ENCODE peak calls at places on chromosomes 4 and X, in eight cellular contexts. A is HepG2, E is HCT116, O is suprapubic skin, T is H1, R is sigmoid colon, S is transverse colon, L is stomach. M is an unnamed sample.

GRCh38 chr4:76624271-76624681 is 189.2 kb downstream of the SHROOM3 start:
- DNase-seq in A (no peak), T (no peak), L (no peak), R (peak), O (no peak), E (no peak), S (no peak), M (no peak)

GRCh38 chr4:7422098-7422897 is 12.4 kb downstream of the PSAPL1 start:
- DNase-seq in T (peak), E (no peak), A (no peak), S (peak), L (peak), O (peak), R (peak), M (no peak)

GRCh38 chrX:44483965-44484606 is 58.6 kb downstream of the FUNDC1 start:
- DNase-seq in E (no peak), S (no peak), L (no peak), T (no peak), R (no peak), O (no peak), A (no peak), M (no peak)

GRCh38 chr4:1365271-1366178 is 18.5 kb downstream of the UVSSA start:
- DNase-seq in O (no peak), L (peak), A (no peak), R (peak), S (peak), E (no peak), T (no peak), M (no peak)

GRCh38 chr4:61200195-61200990 is at the start of gene ADGRL3:
- DNase-seq in A (no peak), S (no peak), R (peak), L (no peak), T (peak), O (no peak), E (no peak), M (no peak)

GRCh38 chrX:49270249-49270921 is 792 bp downstream of the PPP1R3F start:
- DNase-seq in T (peak), A (no peak), S (no peak), L (no peak), O (no peak), R (no peak), E (no peak), M (no peak)

GRCh38 chr4:85760521-85760920 is 285.6 kb downstream of the ARHGAP24 start:
- DNase-seq in T (no peak), S (no peak), O (no peak), R (no peak), L (no peak), A (no peak), E (no peak), M (no peak)

GRCh38 chrX:153441981-153442380 is 3.9 kb downstream of the TREX2 start:
- DNase-seq in E (no peak), T (no peak), A (no peak), O (no peak), R (no peak), L (no peak), S (no peak), M (no peak)

GRCh38 chr4:8662776-8663175 is 70.2 kb downstream of the CPZ start:
- DNase-seq in L (no peak), E (no peak), A (no peak), T (no peak), S (no peak), O (no peak), R (peak), M (no peak)

GRCh38 chr4:108303488-108304177 is 134.9 kb upstream of the LEF1 start:
- DNase-seq in A (no peak), O (no peak), E (peak), L (no peak), T (no peak), R (no peak), S (no peak), M (no peak)

GRCh38 chr4:73127839-73128448 is 58.4 kb upstream of the COX18 start:
- DNase-seq in A (peak), R (no peak), T (no peak), S (no peak), E (no peak), L (no peak), O (no peak), M (no peak)

GRCh38 chrX:107758231-107758766 is 17.3 kb downstream of the TSC22D3 start:
- DNase-seq in O (no peak), T (no peak), A (no peak), R (no peak), E (no peak), S (no peak), L (no peak), M (no peak)

GRCh38 chr4:133865606-133866327 is 335.8 kb downstream of the PABPC4L start:
- DNase-seq in E (peak), O (no peak), A (peak), T (no peak), R (no peak), S (no peak), L (no peak), M (no peak)

GRCh38 chr4:112416464-112416863 is 99.5 kb downstream of the NEUROG2 start:
- DNase-seq in S (no peak), O (no peak), E (no peak), T (no peak), R (no peak), L (no peak), A (no peak), M (no peak)

GRCh38 chr4:7526491-7526890 is 91.8 kb upstream of the PSAPL1 start:
- DNase-seq in A (no peak), E (no peak), O (no peak), L (no peak), T (no peak), R (no peak), S (no peak), M (no peak)

GRCh38 chrX:42472727-42473126 is 305.2 kb downstream of the PPP1R2C start:
- DNase-seq in E (no peak), L (no peak), A (no peak), T (no peak), R (no peak), S (no peak), O (no peak), M (no peak)

GRCh38 chrX:7215842-7216241 is 67.9 kb upstream of the PUDP start:
- DNase-seq in R (no peak), E (no peak), T (no peak), L (no peak), O (no peak), A (no peak), S (no peak), M (no peak)

GRCh38 chrX:40318796-40319195 is 221.0 kb upstream of the BCOR start:
- DNase-seq in A (no peak), S (no peak), L (no peak), O (no peak), R (peak), E (no peak), T (no peak), M (no peak)

GRCh38 chrX:53073115-53073581 is 9.0 kb upstream of the TSPYL2 start:
- DNase-seq in A (no peak), L (no peak), O (peak), E (peak), R (no peak), T (no peak), S (no peak), M (no peak)

GRCh38 chrX:1480082-1480785 is 27.5 kb upstream of the ASMTL start:
- DNase-seq in R (peak), T (peak), A (no peak), E (no peak), S (no peak), L (no peak), O (no peak), M (no peak)

GRCh38 chr4:12633058-12633651 is 851.0 kb downstream of the RAB28 start:
- DNase-seq in O (peak), A (peak), E (peak), L (peak), R (peak), T (peak), S (peak), M (no peak)

GRCh38 chr4:27692098-27692679 is 831.5 kb downstream of the STIM2 start:
- DNase-seq in O (no peak), T (no peak), E (peak), A (peak), S (no peak), R (no peak), L (no peak), M (no peak)

GRCh38 chrX:107626481-107626880 is 1.8 kb upstream of the PRPS1 start:
- DNase-seq in R (no peak), A (no peak), L (no peak), E (no peak), S (no peak), T (no peak), O (no peak), M (no peak)

GRCh38 chrX:49884290-49884862 is 5.1 kb downstream of the USP27X start:
- DNase-seq in A (peak), S (peak), E (peak), O (no peak), T (peak), R (no peak), L (peak), M (no peak)

GRCh38 chrX:41478397-41478911 is 31.3 kb downstream of the NYX start:
- DNase-seq in T (no peak), E (no peak), R (no peak), A (no peak), L (no peak), O (no peak), S (no peak), M (no peak)

GRCh38 chrX:56228914-56229313 is 3.2 kb upstream of the KLF8 start:
- DNase-seq in T (no peak), O (no peak), R (no peak), S (peak), E (no peak), A (no peak), L (no peak), M (no peak)

GRCh38 chr4:186792994-186793393 is 69.3 kb upstream of the FAT1 start:
- DNase-seq in S (no peak), O (no peak), E (no peak), T (no peak), R (no peak), L (no peak), A (no peak), M (no peak)

GRCh38 chr4:184383497-184384055 is 90.8 kb downstream of the IRF2 start:
- DNase-seq in S (peak), L (peak), O (no peak), T (no peak), E (peak), R (peak), A (peak), M (no peak)

GRCh38 chr4:184384056-184384809 is 90.1 kb downstream of the IRF2 start:
- DNase-seq in R (peak), A (peak), E (no peak), O (no peak), L (peak), T (no peak), S (peak), M (no peak)

GRCh38 chr4:184386271-184386781 is 88.0 kb downstream of the IRF2 start:
- DNase-seq in E (no peak), A (no peak), O (no peak), S (peak), L (peak), T (no peak), R (no peak), M (no peak)

GRCh38 chr4:184385705-184386141 is 88.6 kb downstream of the IRF2 start:
- DNase-seq in E (no peak), S (peak), L (peak), R (peak), A (peak), T (no peak), O (no peak), M (no peak)

GRCh38 chr4:184384810-184385557 is 89.4 kb downstream of the IRF2 start:
- DNase-seq in R (no peak), O (no peak), T (no peak), S (no peak), E (no peak), L (no peak), A (no peak), M (no peak)
- H3K4me3 ChIP-seq in R (no peak), O (no peak), T (no peak), S (no peak), E (no peak), L (no peak), A (no peak), M (no peak)

GRCh38 chrX:4671344-4671743 is 957.9 kb upstream of the PRKX start:
- DNase-seq in T (no peak), E (no peak), O (no peak), A (no peak), L (no peak), R (no peak), S (no peak), M (no peak)

GRCh38 chrX:4675686-4676300 is 962.3 kb upstream of the PRKX start:
- DNase-seq in R (no peak), T (no peak), O (no peak), L (peak), A (no peak), E (no peak), S (no peak), M (no peak)

GRCh38 chrX:4668802-4669536 is 955.5 kb upstream of the PRKX start:
- DNase-seq in A (no peak), R (no peak), E (no peak), S (no peak), T (no peak), O (no peak), L (no peak), M (no peak)

GRCh38 chrX:4674028-4674782 is 960.8 kb upstream of the PRKX start:
- DNase-seq in A (no peak), T (no peak), E (no peak), O (no peak), S (no peak), R (no peak), L (no peak), M (no peak)

GRCh38 chrX:4670606-4671005 is 957.2 kb upstream of the PRKX start:
- DNase-seq in T (no peak), A (no peak), E (no peak), S (no peak), O (no peak), R (no peak), L (peak), M (no peak)
- TF ChIP-seq POLR2AphosphoS5 in T (no peak), A (no peak), E (no peak), S (no peak), O (no peak), R (no peak), L (no peak), M (no peak)

GRCh38 chr4:138099385-138099784 is 142.8 kb downstream of the SLC7A11 start:
- DNase-seq in E (no peak), L (no peak), A (no peak), S (no peak), O (no peak), T (no peak), R (no peak), M (no peak)

GRCh38 chr4:138096384-138097062 is 145.6 kb downstream of the SLC7A11 start:
- DNase-seq in E (no peak), O (no peak), R (no peak), S (no peak), T (no peak), L (no peak), A (no peak), M (no peak)

GRCh38 chr4:138095378-138095777 is 146.8 kb downstream of the SLC7A11 start:
- DNase-seq in E (no peak), L (no peak), S (no peak), O (no peak), T (no peak), R (no peak), A (no peak), M (no peak)

GRCh38 chr4:138103597-138104461 is 138.3 kb downstream of the SLC7A11 start:
- DNase-seq in E (no peak), S (no peak), O (no peak), A (peak), L (no peak), R (no peak), T (no peak), M (no peak)

GRCh38 chr4:138097912-138098600 is 144.1 kb downstream of the SLC7A11 start:
- DNase-seq in S (no peak), L (no peak), R (no peak), O (no peak), A (peak), E (no peak), T (no peak), M (no peak)
- H3K4me3 ChIP-seq in S (no peak), L (no peak), R (no peak), O (no peak), A (no peak), E (no peak), T (no peak), M (no peak)

GRCh38 chr4:99202094-99202493 is 17.0 kb downstream of the ADH6 start:
- DNase-seq in L (no peak), R (no peak), S (no peak), A (no peak), O (no peak), E (no peak), T (no peak), M (no peak)

GRCh38 chr4:99207911-99208718 is 10.9 kb downstream of the ADH6 start:
- DNase-seq in O (no peak), A (no peak), T (no peak), R (no peak), L (no peak), E (no peak), S (no peak), M (no peak)

GRCh38 chr4:99202536-99202935 is 16.5 kb downstream of the ADH6 start:
- DNase-seq in S (no peak), E (no peak), O (no peak), A (no peak), L (no peak), R (peak), T (no peak), M (no peak)

GRCh38 chr4:99207069-99207743 is 11.8 kb downstream of the ADH6 start:
- DNase-seq in O (no peak), A (no peak), L (no peak), E (no peak), R (no peak), T (no peak), S (no peak), M (no peak)

GRCh38 chr4:99205104-99205979 is 13.7 kb downstream of the ADH6 start:
- DNase-seq in S (peak), L (no peak), O (no peak), E (no peak), A (peak), R (no peak), T (no peak), M (peak)
- TF ChIP-seq POLR2AphosphoS5 in S (peak), L (no peak), O (peak), E (no peak), A (no peak), R (peak), T (no peak), M (no peak)

DNA sequence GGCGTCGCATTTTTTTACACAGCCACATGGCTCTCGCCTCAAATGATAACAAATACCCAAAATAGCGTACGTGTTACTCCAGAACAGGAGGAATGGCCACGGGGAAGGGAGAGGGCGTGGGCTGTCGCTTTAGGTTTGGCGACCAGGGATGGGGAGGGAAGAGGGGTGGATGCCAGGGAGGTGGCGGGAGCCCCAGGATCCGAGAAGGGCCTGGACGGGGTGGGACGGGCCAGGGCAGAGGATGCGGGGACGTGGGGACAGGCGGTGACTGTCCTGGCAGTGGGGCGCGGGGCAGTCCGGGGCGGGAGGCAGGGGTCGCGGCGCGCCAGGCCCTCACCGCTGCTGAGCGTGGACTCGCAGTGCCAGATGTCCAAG is 631 bp downstream of the TMEM47 start:
- DNase-seq in L (no peak), R (peak), A (no peak), E (no peak), T (no peak), O (no peak), S (no peak), M (no peak)
- H3K4me3 ChIP-seq in L (peak), R (peak), A (no peak), E (no peak), T (peak), O (peak), S (peak), M (peak)

DNA sequence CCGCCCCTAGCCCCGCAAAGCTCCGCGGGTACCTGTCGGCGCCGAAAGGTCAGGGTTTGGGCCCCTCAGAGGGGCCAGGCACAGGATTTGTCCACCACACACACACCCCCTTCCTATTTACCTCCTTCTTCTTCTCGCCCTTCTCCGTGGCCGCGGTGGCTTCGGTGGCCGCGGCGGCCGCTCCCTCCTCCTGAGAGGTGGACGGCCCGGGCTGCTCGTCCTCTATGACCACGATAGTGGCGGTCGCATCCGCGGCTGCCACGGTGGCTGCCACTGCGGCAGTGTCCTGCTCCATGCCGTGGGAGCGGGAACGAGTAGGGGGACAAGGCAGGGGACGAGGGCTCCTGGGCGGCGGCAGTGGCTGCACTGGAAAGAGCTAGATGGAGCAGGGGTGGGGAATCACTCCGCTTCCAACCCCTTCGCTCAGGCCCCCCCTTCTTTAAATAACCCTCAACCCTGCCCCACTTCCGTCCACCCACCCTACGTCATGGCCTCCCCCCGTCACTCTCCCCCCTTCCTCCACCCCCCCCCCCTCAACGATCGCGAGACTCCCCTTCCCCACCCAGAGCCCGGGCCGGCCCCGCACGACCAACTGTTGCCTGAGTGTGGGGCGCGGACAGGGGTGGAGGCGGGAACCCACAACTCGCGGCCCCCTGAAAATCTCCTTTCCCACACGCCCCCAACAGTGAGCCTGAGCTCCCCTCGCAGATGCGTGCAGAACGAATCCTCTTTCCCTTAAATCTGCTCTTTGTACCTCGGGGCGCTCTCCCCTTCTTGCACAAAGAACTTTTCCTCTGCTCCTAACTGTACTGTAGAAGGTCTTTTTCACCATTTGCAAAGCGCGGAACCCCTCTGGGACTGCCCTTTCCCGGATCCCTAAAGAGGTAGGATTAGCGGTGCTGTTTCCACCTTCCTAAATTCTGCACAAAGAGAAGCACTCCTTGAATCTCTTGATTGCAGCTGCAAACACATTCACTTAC is at the start of gene SMARCA1:
- DNase-seq in S (peak), R (peak), L (peak), O (peak), A (peak), T (peak), E (peak), M (no peak)
- TF ChIP-seq POLR2AphosphoS5 in S (no peak), R (peak), L (no peak), O (no peak), A (peak), T (peak), E (peak), M (no peak)

M was measured in SK-N-MC.